ENCODE peak calls at places on chromosomes 3 and 15, in eight cellular contexts. V is colonic mucosa, W is trophoblast cell, N is GM23248, O is ovary, L is neuronal stem cell, K is tibial nerve, M is Panc1. A is an unnamed sample. For H3K36me3, the result is how much of the 10 kb centered on the place peaks cover.

GRCh38 chr3:99562990-99563607 is 75.3 kb upstream of the COL8A1 start:
- DNase-seq in W (peak), O (no peak), M (no peak), V (no peak), N (peak), K (no peak), L (no peak), A (no peak)

GRCh38 chr15:58201536-58201935 is 63.4 kb downstream of the AQP9 start:
- DNase-seq in M (no peak), L (no peak), V (no peak), W (no peak), K (no peak), O (no peak), N (peak), A (no peak)

GRCh38 chr3:9204253-9205005 is 45.0 kb downstream of the SRGAP3 start:
- DNase-seq in L (peak), M (no peak), O (no peak), N (no peak), V (no peak), K (no peak), W (no peak), A (no peak)

GRCh38 chr3:192332386-192333291 is 394.7 kb downstream of the FGF12 start:
- DNase-seq in V (no peak), K (no peak), N (no peak), L (no peak), M (no peak), O (no peak), W (peak), A (no peak)

GRCh38 chr15:63985221-63986184 is 60.8 kb downstream of the DAPK2 start:
- DNase-seq in V (no peak), K (no peak), W (no peak), N (peak), M (no peak), L (no peak), O (peak), A (no peak)

GRCh38 chr15:73899197-73900128 is 26.1 kb downstream of the TBC1D21 start:
- DNase-seq in V (no peak), N (peak), W (peak), O (no peak), K (no peak), L (no peak), M (no peak), A (no peak)

GRCh38 chr3:102190340-102190723 is 244.5 kb upstream of the ZPLD1 start:
- DNase-seq in L (no peak), V (no peak), M (no peak), N (no peak), K (no peak), W (no peak), O (peak), A (no peak)

GRCh38 chr15:99703603-99704443 is 29.4 kb downstream of the LYSMD4 start:
- DNase-seq in V (no peak), L (no peak), N (peak), K (peak), W (peak), O (no peak), M (peak), A (peak)

GRCh38 chr3:137845666-137846065 is 81.6 kb downstream of the SOX14 start:
- DNase-seq in V (no peak), N (no peak), L (no peak), M (no peak), O (no peak), W (no peak), K (no peak), A (no peak)

GRCh38 chr3:125069452-125069851 is 13.7 kb upstream of the HEG1 start:
- DNase-seq in M (no peak), V (no peak), L (no peak), O (no peak), N (no peak), K (no peak), W (no peak), A (no peak)

GRCh38 chr15:27871078-27871695 is 227.9 kb downstream of the OCA2 start:
- DNase-seq in K (no peak), N (no peak), V (no peak), L (no peak), W (no peak), O (no peak), M (no peak), A (no peak)

GRCh38 chr3:159667261-159667660 is 321.4 kb upstream of the IL12A start:
- DNase-seq in W (no peak), K (no peak), L (no peak), V (no peak), N (peak), O (no peak), M (no peak), A (no peak)

GRCh38 chr3:175486255-175486654 is 627.1 kb downstream of the NAALADL2 start:
- DNase-seq in K (no peak), O (no peak), L (no peak), W (no peak), N (no peak), V (no peak), M (no peak), A (no peak)

GRCh38 chr3:40309439-40309924 is at the start of gene EIF1B:
- DNase-seq in W (peak), L (peak), N (peak), O (peak), K (peak), M (peak), V (peak), A (peak)

GRCh38 chr15:73994912-73995622 is 551 bp downstream of the PML start:
- DNase-seq in O (peak), N (peak), W (peak), K (no peak), M (no peak), L (no peak), V (peak), A (no peak)

GRCh38 chr3:62436785-62437184 is 63.4 kb upstream of the FEZF2 start:
- DNase-seq in M (no peak), L (no peak), O (no peak), K (no peak), W (no peak), N (no peak), V (no peak), A (no peak)

GRCh38 chr15:70354260-70354894 is 256.7 kb upstream of the TLE3 start:
- DNase-seq in O (no peak), M (no peak), N (no peak), K (no peak), V (no peak), W (no peak), L (no peak), A (no peak)

GRCh38 chr15:42498212-42499038 is 3.0 kb downstream of the SNAP23 start:
- DNase-seq in N (no peak), O (no peak), K (no peak), L (no peak), W (peak), M (no peak), V (no peak), A (no peak)

GRCh38 chr3:23664459-23664858 is 141.3 kb upstream of the UBE2E1 start:
- DNase-seq in O (no peak), W (peak), N (peak), M (no peak), L (no peak), V (no peak), K (no peak), A (no peak)

GRCh38 chr3:95289295-95289694 is 1226.4 kb downstream of the NSUN3 start:
- DNase-seq in M (no peak), V (no peak), K (no peak), W (peak), N (peak), L (no peak), O (no peak), A (peak)

GRCh38 chr3:146148468-146148931 is 12.5 kb downstream of the PLOD2 start:
- DNase-seq in K (no peak), W (no peak), V (no peak), M (no peak), L (no peak), N (peak), O (no peak), A (no peak)

GRCh38 chr3:136904746-136905145 is 42.7 kb downstream of the NCK1 start:
- DNase-seq in O (no peak), W (no peak), K (no peak), M (no peak), V (no peak), N (no peak), L (no peak), A (no peak)

GRCh38 chr3:74646094-74646493 is 31.6 kb upstream of the CNTN3 start:
- DNase-seq in K (no peak), N (no peak), O (no peak), L (no peak), W (no peak), M (no peak), V (no peak), A (no peak)

GRCh38 chr3:149638401-149639092 is 19.3 kb downstream of the WWTR1 start:
- DNase-seq in M (no peak), O (no peak), V (no peak), W (peak), L (no peak), K (peak), N (peak), A (no peak)

GRCh38 chr3:128983293-128984069 is 10.4 kb downstream of the CFAP92 start:
- DNase-seq in M (no peak), K (no peak), L (no peak), W (no peak), N (no peak), V (no peak), O (no peak), A (no peak)

GRCh38 chr3:64717872-64718613 is 30.2 kb upstream of the ADAMTS9 start:
- DNase-seq in L (no peak), V (no peak), O (no peak), W (peak), N (peak), M (no peak), K (no peak), A (no peak)

GRCh38 chr3:24502690-24503089 is 8.0 kb upstream of the THRB start:
- DNase-seq in L (no peak), W (no peak), O (no peak), K (no peak), V (no peak), M (no peak), N (peak), A (no peak)

GRCh38 chr3:40741729-40742128 is 217.0 kb downstream of the ZNF621 start:
- DNase-seq in L (peak), N (no peak), K (peak), M (no peak), O (peak), V (no peak), W (no peak), A (peak)

GRCh38 chr15:65423150-65423976 is 616 bp upstream of the IGDCC4 start:
- DNase-seq in M (no peak), W (peak), O (peak), K (no peak), L (no peak), V (no peak), N (no peak), A (no peak)

GRCh38 chr3:140206196-140207040 is 271.4 kb downstream of the CLSTN2 start:
- DNase-seq in L (peak), O (no peak), M (no peak), W (peak), V (no peak), N (peak), K (no peak), A (no peak)

GRCh38 chr3:114506622-114507300 is 212.9 kb downstream of the TIGIT start:
- DNase-seq in W (no peak), M (no peak), K (no peak), V (no peak), O (no peak), L (no peak), N (peak), A (no peak)

GRCh38 chr3:73279-73678 is 123.3 kb upstream of the CHL1 start:
- DNase-seq in N (no peak), K (no peak), W (no peak), O (no peak), L (no peak), V (no peak), M (no peak), A (no peak)

GRCh38 chr3:10228248-10228950 is 19.9 kb upstream of the TATDN2 start:
- DNase-seq in M (no peak), W (peak), V (no peak), O (no peak), N (peak), L (no peak), K (no peak), A (no peak)

GRCh38 chr3:50226888-50227389 is 9.1 kb upstream of the GNAI2 start:
- DNase-seq in V (peak), O (no peak), N (peak), W (peak), M (no peak), L (no peak), K (peak), A (no peak)

GRCh38 chr15:84103345-84103744 is 132.2 kb upstream of the GOLGA6L4 start:
- DNase-seq in L (no peak), V (no peak), M (no peak), K (no peak), O (no peak), N (no peak), W (no peak), A (no peak)

GRCh38 chr15:84099181-84099580 is 136.4 kb upstream of the GOLGA6L4 start:
- DNase-seq in V (no peak), K (peak), O (no peak), L (no peak), N (no peak), M (no peak), W (no peak), A (no peak)

GRCh38 chr15:84098604-84099003 is 137.0 kb upstream of the GOLGA6L4 start:
- DNase-seq in N (no peak), L (no peak), M (no peak), K (no peak), O (no peak), V (no peak), W (no peak), A (no peak)
- H3K36me3 ChIP-seq in N (under half), L (under half), M (under half), K (under half), O (under half), V (under half), W (under half), A (under half)

GRCh38 chr3:185912929-185913901 is 24.6 kb downstream of the TRA2B start:
- DNase-seq in K (no peak), O (no peak), N (no peak), M (no peak), W (no peak), L (no peak), V (no peak), A (no peak)
- H3K36me3 ChIP-seq in K (under half), O (under half), N (half or more), M (under half), W (under half), L (under half), V (under half), A (under half)

GRCh38 chr15:31330111-31330785 is 3.6 kb downstream of the KLF13 start:
- DNase-seq in O (no peak), N (no peak), M (no peak), W (no peak), L (no peak), K (no peak), V (no peak), A (no peak)

GRCh38 chr15:31332020-31332680 is 5.5 kb downstream of the KLF13 start:
- DNase-seq in W (no peak), V (no peak), L (no peak), M (no peak), O (no peak), K (no peak), N (no peak), A (no peak)

GRCh38 chr15:31332681-31333071 is 6.0 kb downstream of the KLF13 start:
- DNase-seq in W (no peak), K (no peak), N (no peak), V (no peak), M (no peak), O (no peak), L (no peak), A (no peak)

GRCh38 chr15:31330836-31331235 is 4.2 kb downstream of the KLF13 start:
- DNase-seq in L (no peak), W (no peak), O (no peak), N (no peak), K (no peak), V (no peak), M (no peak), A (no peak)

DNA sequence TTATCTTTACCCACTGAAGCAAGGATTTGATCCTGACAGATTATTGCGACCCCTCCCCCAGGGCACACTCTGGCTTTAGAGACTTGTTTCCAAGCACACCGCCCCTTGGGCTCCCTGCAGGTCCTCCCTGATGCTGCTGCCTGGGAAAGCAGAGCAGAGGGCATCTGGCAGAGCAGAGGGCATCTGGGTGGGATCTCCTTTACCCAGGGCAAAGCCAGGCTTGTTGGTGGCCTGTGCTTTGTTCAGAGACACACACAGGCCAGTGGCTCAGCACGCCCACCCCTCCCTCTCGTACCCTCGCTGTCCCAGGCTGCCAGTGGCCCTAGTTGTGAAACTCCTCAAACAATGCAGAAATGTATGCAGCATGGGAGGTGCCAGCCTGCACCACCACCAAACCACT is 4.8 kb downstream of the KLF13 start:
- DNase-seq in L (no peak), M (no peak), K (no peak), W (no peak), O (no peak), N (no peak), V (no peak), A (no peak)
- H3K36me3 ChIP-seq in L (under half), M (under half), K (under half), W (under half), O (under half), N (under half), V (under half), A (under half)

GRCh38 chr3:126881861-126882260 is 101.1 kb upstream of the PLXNA1 start:
- DNase-seq in K (no peak), L (no peak), M (no peak), V (no peak), N (no peak), W (peak), O (no peak), A (no peak)

GRCh38 chr3:126885425-126885824 is 97.5 kb upstream of the PLXNA1 start:
- DNase-seq in O (no peak), M (no peak), K (no peak), L (no peak), N (no peak), V (no peak), W (no peak), A (no peak)

GRCh38 chr3:126880898-126881297 is 102.0 kb upstream of the PLXNA1 start:
- DNase-seq in M (no peak), O (no peak), W (peak), K (no peak), V (no peak), L (no peak), N (no peak), A (no peak)

GRCh38 chr3:126886217-126886616 is 96.7 kb upstream of the PLXNA1 start:
- DNase-seq in M (no peak), K (no peak), W (no peak), L (no peak), N (no peak), O (no peak), V (no peak), A (no peak)

GRCh38 chr3:126883241-126883640 is 99.7 kb upstream of the PLXNA1 start:
- DNase-seq in K (no peak), L (no peak), N (peak), V (no peak), W (no peak), M (no peak), O (no peak), A (no peak)
- H3K36me3 ChIP-seq in K (under half), L (under half), N (under half), V (under half), W (under half), M (under half), O (under half), A (under half)

DNA sequence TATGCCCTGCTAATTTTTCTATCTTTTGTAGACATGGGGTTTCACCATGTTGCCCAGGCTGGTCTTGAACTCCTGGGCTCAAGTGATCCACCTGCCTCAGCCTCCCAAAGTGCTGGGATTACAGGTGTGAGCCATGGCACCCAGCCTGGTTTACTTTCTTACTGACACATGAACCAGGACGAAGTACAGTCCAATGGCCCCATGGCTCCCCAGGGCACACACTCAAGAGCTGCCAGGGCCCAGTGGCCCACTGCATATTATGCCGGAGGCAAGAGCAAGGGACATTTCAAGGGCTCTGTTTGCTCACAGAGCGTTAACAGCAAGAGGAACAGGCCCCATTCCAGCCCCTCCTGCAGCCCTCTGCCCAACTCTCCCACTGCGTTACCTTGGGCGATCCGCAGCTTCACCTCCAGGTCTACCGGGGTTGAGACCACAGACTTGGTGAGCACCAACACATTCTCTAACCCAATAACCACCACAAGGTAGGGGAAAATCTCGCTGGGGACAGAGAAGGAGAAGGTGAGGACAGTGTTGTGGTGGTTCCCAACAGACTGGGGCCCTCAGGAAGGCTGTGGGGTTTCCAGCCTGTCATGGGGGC is 42.8 kb downstream of the PTPN23 start:
- DNase-seq in O (no peak), N (no peak), V (no peak), K (no peak), L (no peak), W (no peak), M (no peak), A (no peak)
- H3K36me3 ChIP-seq in O (under half), N (under half), V (under half), K (under half), L (half or more), W (under half), M (under half), A (under half)